ENCODE peak calls at places on chromosomes 16 and 17, in four cellular contexts. C is GM23338, T is sigmoid colon, F is HCT116. W is an unnamed sample.

GRCh38 chr17:55709984-55710383 is 12.7 kb downstream of the TMEM100 start:
- DNase-seq in C (no peak), T (peak; percentile 66), F (no peak), W (no peak)

GRCh38 chr16:83963277-83964119 is 4.5 kb upstream of the NECAB2 start:
- DNase-seq in C (no peak), T (no peak), F (no peak), W (no peak)

GRCh38 chr17:31327534-31328526 is 6.4 kb upstream of the EVI2A start:
- DNase-seq in C (no peak), T (no peak), F (no peak), W (no peak)

GRCh38 chr16:28846933-28847273 is 755 bp upstream of the TUFM start:
- DNase-seq in C (no peak), T (no peak), F (no peak), W (no peak)

GRCh38 chr17:52827526-52827925 is 669.0 kb upstream of the CA10 start:
- DNase-seq in C (peak; percentile 5), T (no peak), F (no peak), W (peak; percentile 35)

GRCh38 chr16:80563807-80564206 is 23.0 kb downstream of the DYNLRB2 start:
- DNase-seq in C (no peak), T (no peak), F (no peak), W (no peak)

GRCh38 chr17:35129154-35129972 is 7.9 kb downstream of the FNDC8 start:
- DNase-seq in C (no peak), T (no peak), F (no peak), W (no peak)

GRCh38 chr16:86577314-86577971 is 906 bp upstream of the FOXL1 start:
- DNase-seq in C (peak; percentile 62), T (no peak), F (no peak), W (no peak)

GRCh38 chr16:28910046-28911031 is 14.7 kb downstream of the RABEP2 start:
- DNase-seq in C (no peak), T (no peak), F (peak; percentile 44), W (peak; percentile 74)

GRCh38 chr16:22321340-22322001 is 24.3 kb downstream of the POLR3E start:
- DNase-seq in C (peak; percentile 91), T (peak; percentile 86), F (peak; percentile 24), W (peak; percentile 76)

GRCh38 chr16:801584-802363 is 1.2 kb upstream of the GNG13 start:
- DNase-seq in C (no peak), T (no peak), F (no peak), W (no peak)

GRCh38 chr17:11772031-11772430 is 173.8 kb downstream of the DNAH9 start:
- DNase-seq in C (no peak), T (no peak), F (no peak), W (no peak)

GRCh38 chr17:20206591-20206990 is 197.4 kb downstream of the SPECC1 start:
- DNase-seq in C (no peak), T (no peak), F (no peak), W (no peak)

GRCh38 chr17:79781691-79782575 is 4.0 kb downstream of the CBX2 start:
- DNase-seq in C (no peak), T (no peak), F (no peak), W (no peak)

GRCh38 chr16:83615981-83616380 is 191.8 kb upstream of the HSBP1 start:
- DNase-seq in C (no peak), T (no peak), F (no peak), W (no peak)

GRCh38 chr17:7685533-7686220 is 1.6 kb downstream of the TP53 start:
- DNase-seq in C (peak; percentile 98), T (peak; percentile 96), F (peak; percentile 93), W (peak; percentile 96)

GRCh38 chr16:80323187-80323807 is 217.5 kb upstream of the DYNLRB2 start:
- DNase-seq in C (no peak), T (no peak), F (no peak), W (no peak)

GRCh38 chr17:57675427-57675826 is 69.7 kb downstream of the CCDC182 start:
- DNase-seq in C (no peak), T (no peak), F (no peak), W (no peak)

GRCh38 chr16:68760671-68761275 is 23.7 kb downstream of the CDH1 start:
- DNase-seq in C (no peak), T (no peak), F (no peak), W (peak; percentile 41)

GRCh38 chr16:75062135-75062943 is 54.2 kb downstream of the LDHD start:
- DNase-seq in C (no peak), T (peak; percentile 87), F (no peak), W (no peak)

GRCh38 chr17:38591759-38592241 is 14.0 kb downstream of the SRCIN1 start:
- DNase-seq in C (no peak), T (no peak), F (no peak), W (no peak)

GRCh38 chr16:82671743-82672142 is 45.0 kb downstream of the CDH13 start:
- DNase-seq in C (peak; percentile 52), T (no peak), F (no peak), W (peak; percentile 17)

GRCh38 chr17:5049314-5049819 is 14.1 kb upstream of the SLC52A1 start:
- DNase-seq in C (no peak), T (no peak), F (no peak), W (peak; percentile 46)

GRCh38 chr17:74214642-74215331 is 1.4 kb downstream of the TTYH2 start:
- DNase-seq in C (no peak), T (no peak), F (no peak), W (no peak)

GRCh38 chr17:55492951-55493350 is 18.3 kb downstream of the SMIM36 start:
- DNase-seq in C (no peak), T (no peak), F (no peak), W (no peak)

GRCh38 chr17:67227488-67227887 is 17.5 kb downstream of the HELZ start:
- DNase-seq in C (no peak), T (no peak), F (no peak), W (no peak)

GRCh38 chr16:76311260-76311659 is 34.1 kb downstream of the CNTNAP4 start:
- DNase-seq in C (no peak), T (no peak), F (no peak), W (no peak)
- H3K27me3 ChIP-seq in C (no peaks in the 10 kb centered on the region), T (no peaks in the 10 kb centered on the region), F (no peaks in the 10 kb centered on the region), W (no peaks in the 10 kb centered on the region)

DNA sequence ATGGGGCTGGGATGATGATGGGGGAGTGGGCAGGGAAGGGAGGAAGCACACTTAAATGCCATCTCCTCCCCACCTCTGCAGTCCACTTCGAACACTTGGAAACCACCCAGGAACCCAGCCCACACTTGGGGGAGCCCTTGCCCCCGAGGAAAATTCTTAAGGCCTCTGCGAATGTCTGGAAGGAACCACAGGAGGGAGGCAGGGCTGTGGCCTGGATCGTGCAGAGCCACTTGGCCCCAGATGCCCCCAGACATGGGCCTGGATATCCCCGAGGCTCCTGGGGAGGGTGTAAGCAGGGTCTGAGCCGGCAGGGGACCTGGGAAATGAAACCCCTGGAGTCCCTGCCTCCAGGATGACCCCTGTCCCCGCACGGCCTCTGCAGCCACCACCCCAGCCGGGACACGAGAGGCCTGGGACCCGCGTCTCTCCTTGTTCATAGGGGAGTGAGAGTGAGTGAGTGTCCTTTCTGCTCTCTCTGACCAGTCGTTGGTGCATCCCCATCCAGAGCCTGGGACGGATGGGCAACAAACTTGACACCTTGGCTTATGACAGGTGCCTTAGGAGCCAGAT is 11.8 kb upstream of the MTSS2 start:
- DNase-seq in C (no peak), T (no peak), F (no peak), W (no peak)
- TF ChIP-seq CTCF in C (no peak), T (peak; percentile 10), F (no peak), W (no peak)

DNA sequence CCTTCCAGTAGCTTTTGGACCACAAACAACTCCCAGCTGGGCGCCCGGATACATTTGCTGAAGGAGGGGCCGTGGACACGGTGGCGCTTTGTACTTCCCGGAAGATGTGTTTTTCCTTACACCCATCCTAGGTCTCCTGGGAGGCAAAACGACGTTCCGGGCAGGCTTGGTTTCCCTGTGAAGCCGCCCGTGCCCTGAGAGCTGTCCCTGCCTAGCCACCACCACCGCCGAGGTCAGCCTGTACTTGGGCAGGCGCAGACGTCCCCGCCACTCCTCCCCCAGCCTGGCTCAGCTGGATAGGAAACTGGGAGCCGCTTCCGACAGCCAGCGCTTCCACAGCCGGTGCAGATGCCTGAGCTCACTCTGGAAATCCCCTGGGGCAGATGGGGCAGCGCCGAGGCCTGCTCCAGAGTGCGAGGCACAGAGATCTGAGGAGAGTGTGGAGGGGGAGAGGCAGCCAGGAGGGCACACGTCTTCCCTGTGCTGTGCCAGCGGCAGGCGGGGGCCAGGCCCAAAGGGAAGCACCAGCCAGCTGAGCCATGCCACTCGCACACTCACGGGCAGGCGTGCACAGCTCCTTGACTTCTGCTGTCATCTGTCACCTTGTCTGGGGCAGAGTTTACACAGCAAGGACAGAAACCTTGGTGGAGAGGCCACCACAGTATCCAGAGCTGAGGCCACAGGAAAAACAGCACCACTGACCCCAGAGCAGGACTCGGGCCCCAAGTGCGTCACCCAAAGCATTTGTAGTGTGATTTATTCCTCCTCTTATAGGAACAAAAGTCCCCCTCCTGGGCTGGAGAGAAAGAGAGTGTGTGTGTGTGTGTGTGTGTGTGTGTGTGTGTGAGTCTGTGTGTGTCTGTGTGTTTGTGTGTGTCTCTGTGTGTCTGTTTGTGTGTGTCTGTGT is 3.0 kb downstream of the RHBDF2 start:
- DNase-seq in C (peak; percentile 65), T (peak; percentile 89), F (no peak), W (peak; percentile 60)
- TF ChIP-seq POLR2AphosphoS5 in C (no peak), T (peak; percentile 32), F (no peak), W (no peak)

GRCh38 chr16:27385398-27385797 is 16.6 kb upstream of the IL21R start:
- DNase-seq in C (no peak), T (no peak), F (no peak), W (no peak)
- H3K27me3 ChIP-seq in C (no peaks in the 10 kb centered on the region), T (no peaks in the 10 kb centered on the region), F (no peaks in the 10 kb centered on the region), W (no peaks in the 10 kb centered on the region)

GRCh38 chr16:78737630-78738029 is 638.2 kb downstream of the WWOX start:
- DNase-seq in C (no peak), T (no peak), F (no peak), W (no peak)
- TF ChIP-seq CTCF in C (no peak), T (no peak), F (no peak), W (no peak)

DNA sequence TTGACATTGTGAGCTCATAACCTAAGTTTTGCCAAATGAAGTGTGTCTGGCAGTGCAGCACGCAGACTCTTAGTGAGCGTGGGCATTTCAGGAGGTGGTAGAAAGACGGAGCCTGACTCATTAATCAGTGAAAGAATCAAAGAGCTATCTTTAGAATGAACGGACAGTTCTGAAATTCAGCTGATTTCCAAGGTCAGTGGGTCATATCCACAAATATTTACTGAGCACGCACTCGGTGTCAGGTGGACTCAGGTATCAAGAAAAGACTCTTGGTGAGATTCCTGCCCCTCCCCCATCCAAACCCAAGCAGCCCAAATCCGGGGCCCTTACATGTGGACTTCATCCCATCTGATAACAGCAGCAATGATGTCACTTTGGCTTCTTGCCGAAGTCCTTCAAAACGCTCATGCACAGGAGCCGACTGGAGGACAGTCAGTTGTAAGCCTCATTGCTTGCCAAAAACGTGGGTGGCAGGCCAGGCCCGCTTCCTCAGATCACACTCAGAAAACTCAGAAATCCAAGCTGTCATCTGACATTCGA is 185.8 kb downstream of the HS3ST3A1 start:
- DNase-seq in C (no peak), T (no peak), F (peak; percentile 13), W (peak; percentile 60)
- TF ChIP-seq POLR2AphosphoS5 in C (no peak), T (no peak), F (no peak), W (no peak)

W was measured in transverse colon.